ENCODE peak calls at places on chromosomes 16 and 17, in eight cellular contexts. X is endodermal cell, B is H9, N is neural progenitor cell, Z is NT2/D1, S is mammary epithelial cell, Y is mesendoderm, O is IMR-90. W is an unnamed sample.

GRCh38 chr17:59221159-59221847 is 992 bp downstream of the GDPD1 start:
- DNase-seq in X (no peak), B (no peak), N (no peak), Z (no peak), S (no peak), Y (no peak), O (no peak), W (no peak)

GRCh38 chr16:11833951-11834695 is 17.2 kb downstream of the RSL1D1 start:
- DNase-seq in X (no peak), B (no peak), N (no peak), Z (no peak), S (peak), Y (no peak), O (peak), W (peak)

GRCh38 chr17:9971991-9972390 is 66.9 kb upstream of the RCVRN start:
- DNase-seq in X (peak), B (no peak), N (no peak), Z (no peak), S (no peak), Y (peak), O (peak), W (no peak)

GRCh38 chr16:68335175-68335574 is 24.4 kb downstream of the PRMT7 start:
- DNase-seq in X (no peak), B (no peak), N (no peak), Z (no peak), S (peak), Y (no peak), O (peak), W (no peak)

GRCh38 chr17:67639555-67639954 is 78.2 kb upstream of the NOL11 start:
- DNase-seq in X (no peak), B (no peak), N (no peak), Z (no peak), S (no peak), Y (no peak), O (no peak), W (no peak)

GRCh38 chr17:56440391-56440790 is 153.1 kb upstream of the NOG start:
- DNase-seq in X (no peak), B (no peak), N (no peak), Z (no peak), S (peak), Y (no peak), O (peak), W (no peak)

GRCh38 chr17:59754547-59754946 is 47.1 kb downstream of the VMP1 start:
- DNase-seq in X (no peak), B (no peak), N (no peak), Z (no peak), S (peak), Y (peak), O (peak), W (no peak)

GRCh38 chr17:66727634-66728570 is 107.0 kb upstream of the CACNG5 start:
- DNase-seq in X (peak), B (peak), N (peak), Z (peak), S (peak), Y (peak), O (peak), W (peak)

GRCh38 chr17:44912763-44913544 is 2.3 kb downstream of the GFAP start:
- DNase-seq in X (peak), B (no peak), N (no peak), Z (no peak), S (no peak), Y (no peak), O (no peak), W (no peak)

GRCh38 chr16:82280867-82281266 is 110.8 kb upstream of the MPHOSPH6 start:
- DNase-seq in X (no peak), B (no peak), N (no peak), Z (no peak), S (no peak), Y (no peak), O (no peak), W (no peak)

GRCh38 chr16:29141586-29142324 is 156.9 kb downstream of the LAT start:
- DNase-seq in X (no peak), B (no peak), N (no peak), Z (no peak), S (no peak), Y (no peak), O (no peak), W (no peak)

GRCh38 chr16:78638371-78638770 is 538.9 kb downstream of the WWOX start:
- DNase-seq in X (no peak), B (no peak), N (no peak), Z (no peak), S (no peak), Y (peak), O (no peak), W (no peak)

GRCh38 chr17:37299257-37299985 is 76.4 kb upstream of the C17orf78 start:
- DNase-seq in X (peak), B (no peak), N (peak), Z (no peak), S (no peak), Y (peak), O (no peak), W (no peak)

GRCh38 chr17:46038414-46038813 is 39.4 kb downstream of the STH start:
- DNase-seq in X (no peak), B (no peak), N (no peak), Z (no peak), S (no peak), Y (no peak), O (no peak), W (no peak)

GRCh38 chr16:252366-253337 is 18.0 kb downstream of the FAM234A start:
- DNase-seq in X (no peak), B (no peak), N (no peak), Z (no peak), S (no peak), Y (no peak), O (no peak), W (no peak)

GRCh38 chr17:68973098-68973929 is 18.1 kb upstream of the ABCA8 start:
- DNase-seq in X (no peak), B (no peak), N (no peak), Z (no peak), S (no peak), Y (no peak), O (no peak), W (no peak)

GRCh38 chr17:6654816-6655731 is 3.5 kb downstream of the C17orf100 start:
- DNase-seq in X (peak), B (peak), N (peak), Z (no peak), S (peak), Y (peak), O (no peak), W (no peak)

GRCh38 chr17:34382586-34383224 is 19.7 kb upstream of the CCL1 start:
- DNase-seq in X (peak), B (peak), N (no peak), Z (no peak), S (no peak), Y (peak), O (no peak), W (no peak)

GRCh38 chr16:49061315-49061714 is 220.3 kb downstream of the CBLN1 start:
- DNase-seq in X (no peak), B (no peak), N (no peak), Z (no peak), S (no peak), Y (no peak), O (no peak), W (no peak)

GRCh38 chr17:57545836-57546305 is 199.2 kb downstream of the CCDC182 start:
- DNase-seq in X (no peak), B (no peak), N (no peak), Z (no peak), S (no peak), Y (no peak), O (no peak), W (no peak)
- H3K9ac ChIP-seq in X (no peak), B (no peak), N (no peak), Z (no peak), S (no peak), Y (no peak), O (no peak), W (no peak)

GRCh38 chr17:77456951-77457548 is 316.3 kb downstream of the SEC14L1 start:
- DNase-seq in X (no peak), B (no peak), N (no peak), Z (no peak), S (no peak), Y (no peak), O (no peak), W (no peak)
- H3K9ac ChIP-seq in X (no peak), B (no peak), N (no peak), Z (peak), S (no peak), Y (no peak), O (no peak), W (no peak)

GRCh38 chr16:86566601-86566965 is at the start of gene FOXC2:
- DNase-seq in X (peak), B (peak), N (peak), Z (peak), S (peak), Y (peak), O (peak), W (no peak)
- H3K9ac ChIP-seq in X (no peak), B (no peak), N (no peak), Z (peak), S (peak), Y (peak), O (peak), W (no peak)

DNA sequence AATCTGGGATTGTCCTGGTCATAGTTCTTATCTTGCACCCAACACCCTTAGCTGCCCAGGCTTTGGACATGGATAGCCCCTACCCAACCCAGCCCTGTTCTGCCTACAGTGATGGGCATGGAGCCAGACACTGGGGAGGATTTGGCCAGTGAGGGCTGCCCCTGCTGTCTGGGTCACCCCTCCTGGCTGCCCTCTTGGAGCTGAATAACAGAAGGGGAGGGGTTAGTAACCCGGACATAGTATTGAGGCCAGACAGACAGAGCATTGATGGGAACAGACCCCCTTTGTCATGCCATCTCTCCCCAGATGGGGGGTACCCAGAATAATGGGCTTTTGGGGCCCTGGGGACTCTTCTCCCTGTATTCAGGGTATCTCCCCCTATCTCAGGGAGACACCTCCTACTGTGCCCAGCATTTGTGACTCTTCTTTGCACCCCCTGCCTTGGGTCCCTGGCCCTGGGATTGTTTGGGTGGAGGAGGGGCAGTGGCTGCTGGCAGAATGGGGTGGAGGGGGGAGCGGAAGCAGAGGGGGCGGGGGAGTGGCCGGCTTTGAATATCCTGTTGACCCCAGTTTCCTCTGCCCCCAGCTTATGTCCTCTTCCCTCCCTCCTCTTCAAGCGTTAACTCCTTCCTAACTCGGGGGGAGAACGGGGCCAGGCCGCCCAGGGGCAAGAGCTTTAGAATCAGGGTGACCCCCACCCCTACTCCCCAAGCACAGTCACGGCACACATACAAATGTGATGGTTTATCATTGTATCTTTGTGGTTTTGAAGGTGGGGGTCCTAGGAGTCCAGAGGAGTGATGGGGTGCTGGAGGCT is 17.0 kb downstream of the GJD3 start:
- DNase-seq in X (peak), B (peak), N (no peak), Z (no peak), S (no peak), Y (no peak), O (no peak), W (no peak)
- H3K9ac ChIP-seq in X (no peak), B (no peak), N (no peak), Z (no peak), S (no peak), Y (peak), O (no peak), W (no peak)